ENCODE peak calls at places on chromosomes 6 and 20, in six cellular contexts. P, H, V, X, M and Y are unnamed samples.

GRCh38 chr20:19583532-19584175 is 174.4 kb upstream of the RIN2 start:
- DNase-seq in P (no peak), H (peak), V (peak), X (peak), M (peak), Y (peak)

GRCh38 chr20:3107464-3108025 is 23.0 kb upstream of the AVP start:
- DNase-seq in P (no peak), H (no peak), V (no peak), X (no peak), M (no peak), Y (no peak)

GRCh38 chr6:45997875-45998506 is 17.7 kb downstream of the CLIC5 start:
- DNase-seq in P (no peak), H (no peak), V (no peak), X (no peak), M (no peak), Y (no peak)

GRCh38 chr6:159097256-159097655 is 52.5 kb upstream of the TAGAP start:
- DNase-seq in P (no peak), H (no peak), V (no peak), X (no peak), M (no peak), Y (no peak)

GRCh38 chr6:35318845-35319220 is 21.2 kb downstream of the DEF6 start:
- DNase-seq in P (no peak), H (peak), V (no peak), X (no peak), M (no peak), Y (no peak)

GRCh38 chr20:37468886-37469285 is 52.2 kb upstream of the NNAT start:
- DNase-seq in P (no peak), H (no peak), V (no peak), X (no peak), M (no peak), Y (no peak)

GRCh38 chr20:37327748-37328147 is 18.2 kb upstream of the SRC start:
- DNase-seq in P (no peak), H (no peak), V (no peak), X (no peak), M (no peak), Y (no peak)

GRCh38 chr6:155234687-155235543 is 28.9 kb upstream of the CLDN20 start:
- DNase-seq in P (no peak), H (no peak), V (no peak), X (no peak), M (no peak), Y (no peak)

GRCh38 chr20:43736588-43737091 is 9.8 kb upstream of the GTSF1L start:
- DNase-seq in P (peak), H (no peak), V (no peak), X (no peak), M (no peak), Y (no peak)

GRCh38 chr20:38119446-38119845 is 45.6 kb downstream of the TGM2 start:
- DNase-seq in P (no peak), H (no peak), V (no peak), X (no peak), M (no peak), Y (no peak)

GRCh38 chr6:14498748-14499147 is 381.2 kb downstream of the CD83 start:
- DNase-seq in P (no peak), H (no peak), V (no peak), X (no peak), M (no peak), Y (no peak)

GRCh38 chr6:3323696-3324261 is 65.0 kb downstream of the PSMG4 start:
- DNase-seq in P (no peak), H (no peak), V (no peak), X (no peak), M (no peak), Y (no peak)

GRCh38 chr6:88612631-88613030 is 350.8 kb downstream of the RNGTT start:
- DNase-seq in P (no peak), H (no peak), V (no peak), X (no peak), M (no peak), Y (no peak)

GRCh38 chr20:60268502-60268901 is 310.3 kb downstream of the CDH26 start:
- DNase-seq in P (no peak), H (no peak), V (no peak), X (peak), M (no peak), Y (no peak)

GRCh38 chr6:36844232-36845170 is 5.3 kb upstream of the CPNE5 start:
- DNase-seq in P (no peak), H (no peak), V (no peak), X (no peak), M (no peak), Y (no peak)

GRCh38 chr6:149079911-149080501 is 237.5 kb upstream of the TAB2 start:
- DNase-seq in P (no peak), H (no peak), V (no peak), X (peak), M (no peak), Y (no peak)

GRCh38 chr6:148514091-148514850 is 171.6 kb downstream of the SASH1 start:
- DNase-seq in P (no peak), H (no peak), V (no peak), X (no peak), M (no peak), Y (no peak)

GRCh38 chr6:16229710-16230109 is 8.7 kb upstream of the GMPR start:
- DNase-seq in P (no peak), H (no peak), V (no peak), X (no peak), M (no peak), Y (no peak)

GRCh38 chr6:4682431-4683159 is 93.6 kb upstream of the CDYL start:
- DNase-seq in P (no peak), H (no peak), V (no peak), X (no peak), M (no peak), Y (no peak)

GRCh38 chr6:74731204-74731603 is 474.6 kb downstream of the COL12A1 start:
- DNase-seq in P (no peak), H (no peak), V (peak), X (no peak), M (no peak), Y (no peak)

GRCh38 chr6:135088818-135089809 is 34.5 kb upstream of the HBS1L start:
- DNase-seq in P (peak), H (peak), V (no peak), X (peak), M (peak), Y (peak)

GRCh38 chr20:50663095-50663821 is 28.1 kb downstream of the RIPOR3 start:
- DNase-seq in P (no peak), H (peak), V (no peak), X (peak), M (no peak), Y (no peak)

GRCh38 chr6:41522780-41523548 is 23.2 kb upstream of the FOXP4 start:
- DNase-seq in P (no peak), H (no peak), V (no peak), X (no peak), M (no peak), Y (no peak)

GRCh38 chr20:47204008-47204745 is 152.3 kb downstream of the ZMYND8 start:
- DNase-seq in P (no peak), H (no peak), V (no peak), X (peak), M (no peak), Y (no peak)

GRCh38 chr6:25172819-25173218 is 106.4 kb upstream of the CARMIL1 start:
- DNase-seq in P (no peak), H (no peak), V (no peak), X (peak), M (peak), Y (no peak)

GRCh38 chr6:112372213-112372806 is 25.2 kb downstream of the RFPL4B start:
- DNase-seq in P (no peak), H (no peak), V (no peak), X (peak), M (peak), Y (peak)

GRCh38 chr20:3843490-3843889 is 3.1 kb upstream of the MAVS start:
- DNase-seq in P (no peak), H (peak), V (no peak), X (peak), M (peak), Y (peak)

GRCh38 chr6:73942581-73942980 is 246.6 kb downstream of the CD109 start:
- DNase-seq in P (no peak), H (peak), V (no peak), X (no peak), M (no peak), Y (no peak)

GRCh38 chr20:11651138-11651537 is 266.6 kb upstream of the BTBD3 start:
- DNase-seq in P (no peak), H (no peak), V (no peak), X (no peak), M (no peak), Y (no peak)

GRCh38 chr6:72672906-72673305 is 51.0 kb downstream of the KCNQ5 start:
- DNase-seq in P (no peak), H (no peak), V (no peak), X (no peak), M (no peak), Y (no peak)